ENCODE peak calls at places on chromosomes 11 and 22, in ten cellular contexts. One of them, this sample, is unnamed.

GRCh38 chr22:46574993-46575914 is 37.8 kb upstream of the CELSR1 start:
- DNase-seq in tibial artery: no peak
- DNase-seq in NCI-H526: peak
- DNase-seq in GOT3: no peak
- DNase-seq in head of caudate nucleus: no peak
- DNase-seq in BE2C: peak
- DNase-seq in activated naive CD8-positive, alpha-beta T cell treated with anti-CD3 and anti-CD28 coated beads, Interleukin-2, amount 50 U/mL, for 24 hours: no peak
- DNase-seq in substantia nigra: no peak
- DNase-seq in esophagus squamous epithelium: no peak
- DNase-seq in left lobe of liver: peak
- DNase-seq in this sample: no peak

GRCh38 chr11:124831897-124832296 is 31.7 kb upstream of the MSANTD2 start:
- DNase-seq in BE2C: no peak
- DNase-seq in activated naive CD8-positive, alpha-beta T cell treated with anti-CD3 and anti-CD28 coated beads, Interleukin-2, amount 50 U/mL, for 24 hours: no peak
- DNase-seq in left lobe of liver: no peak
- DNase-seq in NCI-H526: no peak
- DNase-seq in head of caudate nucleus: no peak
- DNase-seq in substantia nigra: no peak
- DNase-seq in esophagus squamous epithelium: no peak
- DNase-seq in tibial artery: no peak
- DNase-seq in GOT3: no peak
- DNase-seq in this sample: no peak

GRCh38 chr11:67441082-67441683 is 2.1 kb downstream of the CORO1B start:
- DNase-seq in tibial artery: no peak
- DNase-seq in GOT3: no peak
- DNase-seq in left lobe of liver: no peak
- DNase-seq in NCI-H526: no peak
- DNase-seq in esophagus squamous epithelium: no peak
- DNase-seq in head of caudate nucleus: no peak
- DNase-seq in BE2C: no peak
- DNase-seq in substantia nigra: no peak
- DNase-seq in activated naive CD8-positive, alpha-beta T cell treated with anti-CD3 and anti-CD28 coated beads, Interleukin-2, amount 50 U/mL, for 24 hours: no peak
- DNase-seq in this sample: no peak

GRCh38 chr11:85988780-85989179 is 80.1 kb downstream of the PICALM start:
- DNase-seq in tibial artery: no peak
- DNase-seq in head of caudate nucleus: no peak
- DNase-seq in left lobe of liver: no peak
- DNase-seq in esophagus squamous epithelium: no peak
- DNase-seq in GOT3: no peak
- DNase-seq in NCI-H526: no peak
- DNase-seq in substantia nigra: no peak
- DNase-seq in BE2C: no peak
- DNase-seq in activated naive CD8-positive, alpha-beta T cell treated with anti-CD3 and anti-CD28 coated beads, Interleukin-2, amount 50 U/mL, for 24 hours: no peak
- DNase-seq in this sample: no peak

GRCh38 chr11:72263363-72263762 is 19.4 kb upstream of the PHOX2A start:
- DNase-seq in GOT3: no peak
- DNase-seq in head of caudate nucleus: no peak
- DNase-seq in left lobe of liver: no peak
- DNase-seq in esophagus squamous epithelium: no peak
- DNase-seq in tibial artery: no peak
- DNase-seq in activated naive CD8-positive, alpha-beta T cell treated with anti-CD3 and anti-CD28 coated beads, Interleukin-2, amount 50 U/mL, for 24 hours: no peak
- DNase-seq in substantia nigra: no peak
- DNase-seq in NCI-H526: no peak
- DNase-seq in BE2C: no peak
- DNase-seq in this sample: no peak

GRCh38 chr11:72789493-72790131 is 4.2 kb downstream of the STARD10 start:
- DNase-seq in NCI-H526: no peak
- DNase-seq in substantia nigra: no peak
- DNase-seq in head of caudate nucleus: peak
- DNase-seq in left lobe of liver: peak
- DNase-seq in tibial artery: peak
- DNase-seq in GOT3: no peak
- DNase-seq in BE2C: no peak
- DNase-seq in esophagus squamous epithelium: no peak
- DNase-seq in activated naive CD8-positive, alpha-beta T cell treated with anti-CD3 and anti-CD28 coated beads, Interleukin-2, amount 50 U/mL, for 24 hours: no peak
- DNase-seq in this sample: no peak

GRCh38 chr11:112418438-112418837 is 157.8 kb upstream of the PLET1 start:
- DNase-seq in esophagus squamous epithelium: no peak
- DNase-seq in tibial artery: no peak
- DNase-seq in NCI-H526: no peak
- DNase-seq in left lobe of liver: no peak
- DNase-seq in GOT3: no peak
- DNase-seq in substantia nigra: no peak
- DNase-seq in head of caudate nucleus: no peak
- DNase-seq in BE2C: no peak
- DNase-seq in activated naive CD8-positive, alpha-beta T cell treated with anti-CD3 and anti-CD28 coated beads, Interleukin-2, amount 50 U/mL, for 24 hours: no peak
- DNase-seq in this sample: no peak

GRCh38 chr11:19774817-19775600 is 62.4 kb downstream of the NAV2 start:
- DNase-seq in head of caudate nucleus: no peak
- DNase-seq in tibial artery: no peak
- DNase-seq in GOT3: no peak
- DNase-seq in NCI-H526: no peak
- DNase-seq in BE2C: no peak
- DNase-seq in left lobe of liver: no peak
- DNase-seq in substantia nigra: no peak
- DNase-seq in esophagus squamous epithelium: no peak
- DNase-seq in activated naive CD8-positive, alpha-beta T cell treated with anti-CD3 and anti-CD28 coated beads, Interleukin-2, amount 50 U/mL, for 24 hours: no peak
- DNase-seq in this sample: no peak

GRCh38 chr11:72984448-72985077 is 157.6 kb downstream of the FCHSD2 start:
- DNase-seq in esophagus squamous epithelium: no peak
- DNase-seq in GOT3: no peak
- DNase-seq in BE2C: no peak
- DNase-seq in head of caudate nucleus: no peak
- DNase-seq in left lobe of liver: no peak
- DNase-seq in activated naive CD8-positive, alpha-beta T cell treated with anti-CD3 and anti-CD28 coated beads, Interleukin-2, amount 50 U/mL, for 24 hours: no peak
- DNase-seq in substantia nigra: no peak
- DNase-seq in tibial artery: no peak
- DNase-seq in NCI-H526: no peak
- DNase-seq in this sample: no peak

GRCh38 chr11:23932485-23932898 is 564.4 kb upstream of the LUZP2 start:
- DNase-seq in substantia nigra: no peak
- DNase-seq in head of caudate nucleus: no peak
- DNase-seq in esophagus squamous epithelium: no peak
- DNase-seq in GOT3: no peak
- DNase-seq in tibial artery: no peak
- DNase-seq in activated naive CD8-positive, alpha-beta T cell treated with anti-CD3 and anti-CD28 coated beads, Interleukin-2, amount 50 U/mL, for 24 hours: no peak
- DNase-seq in BE2C: no peak
- DNase-seq in left lobe of liver: no peak
- DNase-seq in NCI-H526: no peak
- DNase-seq in this sample: no peak

GRCh38 chr11:83736689-83737088 is 450.5 kb upstream of the CCDC90B start:
- DNase-seq in left lobe of liver: no peak
- DNase-seq in tibial artery: no peak
- DNase-seq in substantia nigra: no peak
- DNase-seq in BE2C: no peak
- DNase-seq in GOT3: no peak
- DNase-seq in NCI-H526: peak
- DNase-seq in activated naive CD8-positive, alpha-beta T cell treated with anti-CD3 and anti-CD28 coated beads, Interleukin-2, amount 50 U/mL, for 24 hours: no peak
- DNase-seq in esophagus squamous epithelium: no peak
- DNase-seq in head of caudate nucleus: no peak
- DNase-seq in this sample: no peak

GRCh38 chr11:34447044-34447443 is 8.3 kb downstream of the CAT start:
- DNase-seq in GOT3: no peak
- DNase-seq in left lobe of liver: no peak
- DNase-seq in substantia nigra: no peak
- DNase-seq in esophagus squamous epithelium: no peak
- DNase-seq in head of caudate nucleus: no peak
- DNase-seq in tibial artery: no peak
- DNase-seq in NCI-H526: no peak
- DNase-seq in BE2C: no peak
- DNase-seq in activated naive CD8-positive, alpha-beta T cell treated with anti-CD3 and anti-CD28 coated beads, Interleukin-2, amount 50 U/mL, for 24 hours: no peak
- DNase-seq in this sample: no peak

GRCh38 chr11:114166897-114167323 is 107.4 kb downstream of the ZBTB16 start:
- DNase-seq in BE2C: peak
- DNase-seq in substantia nigra: no peak
- DNase-seq in NCI-H526: peak
- DNase-seq in esophagus squamous epithelium: no peak
- DNase-seq in head of caudate nucleus: no peak
- DNase-seq in activated naive CD8-positive, alpha-beta T cell treated with anti-CD3 and anti-CD28 coated beads, Interleukin-2, amount 50 U/mL, for 24 hours: no peak
- DNase-seq in tibial artery: peak
- DNase-seq in GOT3: no peak
- DNase-seq in left lobe of liver: no peak
- DNase-seq in this sample: peak

GRCh38 chr11:8719260-8720190 is 36.9 kb downstream of the RPL27A start:
- DNase-seq in GOT3: peak
- DNase-seq in head of caudate nucleus: no peak
- DNase-seq in NCI-H526: no peak
- DNase-seq in substantia nigra: no peak
- DNase-seq in left lobe of liver: no peak
- DNase-seq in tibial artery: peak
- DNase-seq in activated naive CD8-positive, alpha-beta T cell treated with anti-CD3 and anti-CD28 coated beads, Interleukin-2, amount 50 U/mL, for 24 hours: no peak
- DNase-seq in esophagus squamous epithelium: no peak
- DNase-seq in BE2C: no peak
- DNase-seq in this sample: no peak

GRCh38 chr11:12042215-12042676 is 33.8 kb upstream of the DKK3 start:
- DNase-seq in head of caudate nucleus: no peak
- DNase-seq in left lobe of liver: no peak
- DNase-seq in NCI-H526: no peak
- DNase-seq in activated naive CD8-positive, alpha-beta T cell treated with anti-CD3 and anti-CD28 coated beads, Interleukin-2, amount 50 U/mL, for 24 hours: no peak
- DNase-seq in GOT3: no peak
- DNase-seq in BE2C: no peak
- DNase-seq in tibial artery: no peak
- DNase-seq in esophagus squamous epithelium: no peak
- DNase-seq in substantia nigra: no peak
- DNase-seq in this sample: no peak

GRCh38 chr11:76248210-76248609 is 41.9 kb upstream of the WNT11 start:
- DNase-seq in esophagus squamous epithelium: no peak
- DNase-seq in tibial artery: no peak
- DNase-seq in head of caudate nucleus: no peak
- DNase-seq in activated naive CD8-positive, alpha-beta T cell treated with anti-CD3 and anti-CD28 coated beads, Interleukin-2, amount 50 U/mL, for 24 hours: no peak
- DNase-seq in BE2C: no peak
- DNase-seq in left lobe of liver: no peak
- DNase-seq in GOT3: no peak
- DNase-seq in substantia nigra: no peak
- DNase-seq in NCI-H526: peak
- DNase-seq in this sample: no peak

GRCh38 chr11:69637956-69638871 is 2.7 kb upstream of the CCND1 start:
- DNase-seq in NCI-H526: peak
- DNase-seq in tibial artery: peak
- DNase-seq in esophagus squamous epithelium: no peak
- DNase-seq in GOT3: no peak
- DNase-seq in BE2C: peak
- DNase-seq in left lobe of liver: peak
- DNase-seq in substantia nigra: no peak
- DNase-seq in activated naive CD8-positive, alpha-beta T cell treated with anti-CD3 and anti-CD28 coated beads, Interleukin-2, amount 50 U/mL, for 24 hours: peak
- DNase-seq in head of caudate nucleus: no peak
- DNase-seq in this sample: no peak

GRCh38 chr11:115409691-115410220 is 94.5 kb downstream of the CADM1 start:
- DNase-seq in head of caudate nucleus: peak
- DNase-seq in substantia nigra: no peak
- DNase-seq in BE2C: peak
- DNase-seq in esophagus squamous epithelium: no peak
- DNase-seq in NCI-H526: peak
- DNase-seq in left lobe of liver: no peak
- DNase-seq in GOT3: no peak
- DNase-seq in tibial artery: no peak
- DNase-seq in activated naive CD8-positive, alpha-beta T cell treated with anti-CD3 and anti-CD28 coated beads, Interleukin-2, amount 50 U/mL, for 24 hours: no peak
- DNase-seq in this sample: peak

GRCh38 chr22:20742764-20743163 is 31.1 kb upstream of the SERPIND1 start:
- DNase-seq in tibial artery: no peak
- DNase-seq in head of caudate nucleus: no peak
- DNase-seq in GOT3: no peak
- DNase-seq in left lobe of liver: no peak
- DNase-seq in BE2C: no peak
- DNase-seq in esophagus squamous epithelium: no peak
- DNase-seq in NCI-H526: no peak
- DNase-seq in activated naive CD8-positive, alpha-beta T cell treated with anti-CD3 and anti-CD28 coated beads, Interleukin-2, amount 50 U/mL, for 24 hours: no peak
- DNase-seq in substantia nigra: no peak
- DNase-seq in this sample: no peak

GRCh38 chr22:21791635-21792625 is 56.3 kb upstream of the YPEL1 start:
- DNase-seq in NCI-H526: no peak
- DNase-seq in activated naive CD8-positive, alpha-beta T cell treated with anti-CD3 and anti-CD28 coated beads, Interleukin-2, amount 50 U/mL, for 24 hours: peak
- DNase-seq in BE2C: no peak
- DNase-seq in left lobe of liver: no peak
- DNase-seq in esophagus squamous epithelium: no peak
- DNase-seq in substantia nigra: no peak
- DNase-seq in GOT3: no peak
- DNase-seq in head of caudate nucleus: peak
- DNase-seq in tibial artery: no peak
- DNase-seq in this sample: no peak

GRCh38 chr22:47381240-47381639 is 618.8 kb downstream of the TBC1D22A start:
- DNase-seq in esophagus squamous epithelium: no peak
- DNase-seq in GOT3: no peak
- DNase-seq in substantia nigra: no peak
- DNase-seq in tibial artery: peak
- DNase-seq in head of caudate nucleus: no peak
- DNase-seq in NCI-H526: no peak
- DNase-seq in activated naive CD8-positive, alpha-beta T cell treated with anti-CD3 and anti-CD28 coated beads, Interleukin-2, amount 50 U/mL, for 24 hours: no peak
- DNase-seq in left lobe of liver: no peak
- DNase-seq in BE2C: no peak
- DNase-seq in this sample: no peak

GRCh38 chr11:126082251-126083109 is 19.8 kb upstream of the CDON start:
- DNase-seq in head of caudate nucleus: peak
- DNase-seq in left lobe of liver: no peak
- DNase-seq in BE2C: no peak
- DNase-seq in NCI-H526: peak
- DNase-seq in substantia nigra: no peak
- DNase-seq in esophagus squamous epithelium: no peak
- DNase-seq in GOT3: no peak
- DNase-seq in tibial artery: no peak
- DNase-seq in activated naive CD8-positive, alpha-beta T cell treated with anti-CD3 and anti-CD28 coated beads, Interleukin-2, amount 50 U/mL, for 24 hours: no peak
- DNase-seq in this sample: peak

GRCh38 chr22:44109417-44109816 is 71.3 kb upstream of the PARVG start:
- DNase-seq in NCI-H526: no peak
- DNase-seq in esophagus squamous epithelium: no peak
- DNase-seq in BE2C: no peak
- DNase-seq in left lobe of liver: no peak
- DNase-seq in substantia nigra: no peak
- DNase-seq in tibial artery: no peak
- DNase-seq in head of caudate nucleus: no peak
- DNase-seq in GOT3: no peak
- DNase-seq in activated naive CD8-positive, alpha-beta T cell treated with anti-CD3 and anti-CD28 coated beads, Interleukin-2, amount 50 U/mL, for 24 hours: no peak
- DNase-seq in this sample: no peak

GRCh38 chr11:11349870-11350325 is 3.2 kb downstream of the CSNK2A3 start:
- DNase-seq in GOT3: no peak
- DNase-seq in BE2C: no peak
- DNase-seq in tibial artery: no peak
- DNase-seq in activated naive CD8-positive, alpha-beta T cell treated with anti-CD3 and anti-CD28 coated beads, Interleukin-2, amount 50 U/mL, for 24 hours: no peak
- DNase-seq in substantia nigra: no peak
- DNase-seq in NCI-H526: no peak
- DNase-seq in esophagus squamous epithelium: no peak
- DNase-seq in head of caudate nucleus: no peak
- DNase-seq in left lobe of liver: no peak
- DNase-seq in this sample: no peak

GRCh38 chr11:128552783-128553661 is 34.3 kb downstream of the ETS1 start:
- DNase-seq in tibial artery: no peak
- DNase-seq in substantia nigra: no peak
- DNase-seq in BE2C: no peak
- DNase-seq in GOT3: no peak
- DNase-seq in esophagus squamous epithelium: no peak
- DNase-seq in activated naive CD8-positive, alpha-beta T cell treated with anti-CD3 and anti-CD28 coated beads, Interleukin-2, amount 50 U/mL, for 24 hours: peak
- DNase-seq in left lobe of liver: no peak
- DNase-seq in head of caudate nucleus: peak
- DNase-seq in NCI-H526: peak
- DNase-seq in this sample: peak

GRCh38 chr11:25159341-25159740 is 662.5 kb downstream of the LUZP2 start:
- DNase-seq in activated naive CD8-positive, alpha-beta T cell treated with anti-CD3 and anti-CD28 coated beads, Interleukin-2, amount 50 U/mL, for 24 hours: no peak
- DNase-seq in left lobe of liver: no peak
- DNase-seq in head of caudate nucleus: no peak
- DNase-seq in BE2C: no peak
- DNase-seq in substantia nigra: no peak
- DNase-seq in GOT3: no peak
- DNase-seq in tibial artery: no peak
- DNase-seq in esophagus squamous epithelium: no peak
- DNase-seq in NCI-H526: no peak
- DNase-seq in this sample: no peak